ENCODE peak calls at places on chromosomes 1 and 21, in nine cellular contexts. M, F, S, C, D, T, H, L and A are unnamed samples.

GRCh38 chr1:27394925-27395324 is 2.5 kb downstream of the GPR3 start:
- DNase-seq in M (no peak), F (no peak), S (no peak), C (no peak), D (no peak), T (no peak), H (no peak), L (no peak), A (no peak)

GRCh38 chr1:152112101-152112884 is 3.0 kb downstream of the TCHH start:
- DNase-seq in M (peak; percentile 26), F (peak; percentile 5), S (no peak), C (no peak), D (no peak), T (no peak), H (no peak), L (peak; percentile 21), A (no peak)

GRCh38 chr1:97603776-97604175 is 317.1 kb downstream of the DPYD start:
- DNase-seq in M (no peak), F (no peak), S (no peak), C (no peak), D (no peak), T (no peak), H (no peak), L (no peak), A (no peak)

GRCh38 chr1:183197762-183198161 is 11.7 kb downstream of the LAMC2 start:
- DNase-seq in M (no peak), F (no peak), S (no peak), C (no peak), D (no peak), T (no peak), H (no peak), L (no peak), A (no peak)

GRCh38 chr1:17919525-17920439 is 164.6 kb downstream of the ACTL8 start:
- DNase-seq in M (peak; percentile 40), F (peak; percentile 84), S (no peak), C (peak; percentile 19), D (no peak), T (no peak), H (peak; percentile 23), L (peak; percentile 32), A (peak; percentile 71)

GRCh38 chr1:1173793-1174415 is at the start of gene TTLL10:
- DNase-seq in M (peak; percentile 62), F (peak; percentile 69), S (peak; percentile 12), C (no peak), D (peak; percentile 40), T (no peak), H (no peak), L (peak; percentile 35), A (no peak)

GRCh38 chr1:241702436-241702835 is 50.4 kb downstream of the WDR64 start:
- DNase-seq in M (no peak), F (no peak), S (no peak), C (no peak), D (no peak), T (no peak), H (no peak), L (no peak), A (peak; percentile 41)

GRCh38 chr1:39995973-39996393 is 41.0 kb downstream of the MFSD2A start:
- DNase-seq in M (no peak), F (no peak), S (no peak), C (no peak), D (peak; percentile 13), T (no peak), H (peak; percentile 89), L (no peak), A (no peak)

GRCh38 chr21:26834181-26834945 is 10.8 kb downstream of the ADAMTS1 start:
- DNase-seq in M (no peak), F (no peak), S (no peak), C (no peak), D (no peak), T (no peak), H (no peak), L (no peak), A (no peak)

GRCh38 chr1:204464174-204464573 is 30.4 kb downstream of the PIK3C2B start:
- DNase-seq in M (no peak), F (no peak), S (no peak), C (no peak), D (no peak), T (no peak), H (no peak), L (no peak), A (no peak)

GRCh38 chr1:4513326-4514114 is 140.9 kb upstream of the AJAP1 start:
- DNase-seq in M (no peak), F (no peak), S (no peak), C (no peak), D (no peak), T (no peak), H (no peak), L (no peak), A (no peak)

GRCh38 chr1:4516596-4516995 is 137.8 kb upstream of the AJAP1 start:
- DNase-seq in M (no peak), F (no peak), S (no peak), C (no peak), D (no peak), T (no peak), H (no peak), L (no peak), A (no peak)

GRCh38 chr1:4517559-4517958 is 136.8 kb upstream of the AJAP1 start:
- DNase-seq in M (no peak), F (no peak), S (no peak), C (no peak), D (no peak), T (no peak), H (no peak), L (no peak), A (no peak)

GRCh38 chr1:4518621-4519020 is 135.8 kb upstream of the AJAP1 start:
- DNase-seq in M (no peak), F (no peak), S (no peak), C (no peak), D (no peak), T (no peak), H (no peak), L (no peak), A (no peak)

DNA sequence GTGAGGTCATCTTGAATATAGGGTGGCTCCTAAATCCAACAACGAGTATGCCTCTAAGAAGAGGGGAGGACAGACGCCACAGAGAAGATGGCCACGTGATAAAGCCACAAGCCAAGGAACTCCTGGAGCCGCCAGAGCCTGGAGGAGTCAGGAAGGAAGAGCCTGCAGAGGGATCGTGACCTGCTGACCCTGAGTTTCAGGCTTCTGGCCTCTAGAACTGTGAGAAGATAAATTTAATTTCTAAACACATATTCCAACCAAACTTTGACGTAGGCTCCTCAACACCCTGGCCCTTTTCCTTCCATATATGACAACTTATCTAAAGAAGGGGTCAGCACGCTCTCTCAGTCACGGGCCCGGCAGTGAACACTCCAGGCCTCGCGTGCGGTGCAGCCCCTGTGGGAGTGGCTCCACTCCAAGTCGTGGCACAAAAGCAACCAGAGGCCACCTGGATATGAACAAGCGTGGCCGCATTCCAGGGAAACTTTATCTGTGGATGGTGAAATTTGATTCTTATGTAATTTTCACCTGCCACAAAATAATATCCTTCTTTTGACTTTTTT is 138.6 kb upstream of the AJAP1 start:
- DNase-seq in M (no peak), F (no peak), S (no peak), C (no peak), D (no peak), T (no peak), H (no peak), L (no peak), A (no peak)
- H3K9me3 ChIP-seq in M (no peaks in the 10 kb centered on the region), F (no peaks in the 10 kb centered on the region), S (no peaks in the 10 kb centered on the region), C (no peaks in the 10 kb centered on the region), D (no peaks in the 10 kb centered on the region), T (no peaks in the 10 kb centered on the region), H (no peaks in the 10 kb centered on the region), L (no peaks in the 10 kb centered on the region), A (no peaks in the 10 kb centered on the region)

GRCh38 chr1:7962636-7963377 is 1.3 kb downstream of the PARK7 start:
- DNase-seq in M (no peak), F (no peak), S (no peak), C (no peak), D (no peak), T (no peak), H (no peak), L (no peak), A (no peak)
- H3K4me3 ChIP-seq in M (no peak overlapping the region), F (peak overlapping the region; percentile 87), S (peak overlapping the region; percentile 87), C (peak overlapping the region; percentile 79), D (peak overlapping the region; percentile 84), T (peak overlapping the region; percentile 87), H (peak overlapping the region; percentile 84), L (peak overlapping the region; percentile 89), A (no peak overlapping the region)

DNA sequence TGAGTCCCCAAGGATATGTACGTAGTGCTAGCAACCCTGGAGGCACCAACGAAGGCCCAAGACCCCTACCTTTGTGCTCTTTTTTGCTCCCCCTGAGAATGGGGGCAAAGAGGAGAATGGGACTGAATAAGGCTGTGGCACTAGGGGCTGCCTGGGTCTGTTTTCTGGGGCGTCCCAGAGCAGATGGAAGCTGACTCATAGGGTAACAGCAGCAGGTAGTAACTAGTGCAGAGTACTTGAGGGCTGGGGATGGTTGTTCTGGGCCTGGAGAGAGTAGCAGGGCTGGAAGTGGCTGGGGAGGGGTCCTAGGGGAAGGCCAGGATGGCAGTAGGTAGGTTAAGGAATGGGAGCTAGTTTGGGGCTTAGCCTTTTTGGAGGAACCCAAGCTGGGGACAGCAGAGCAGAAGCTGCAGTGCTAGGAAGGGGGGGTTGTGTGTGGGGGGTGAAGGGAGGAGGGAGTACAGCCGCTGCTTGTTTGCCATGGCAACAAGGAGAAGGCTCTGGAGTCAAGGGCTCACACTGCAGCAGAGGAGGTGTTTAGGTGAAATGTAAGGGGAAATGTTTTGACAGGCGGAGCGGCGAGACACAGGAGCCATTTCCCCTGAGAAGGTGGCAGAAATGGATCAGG is 1.8 kb downstream of the NCDN start:
- DNase-seq in M (no peak), F (no peak), S (no peak), C (no peak), D (no peak), T (no peak), H (no peak), L (no peak), A (no peak)
- H3K4me1 ChIP-seq in M (peaks cover 25% of the 10 kb centered on the region), F (peaks cover 24% of the 10 kb centered on the region), S (peaks cover 39% of the 10 kb centered on the region), C (peaks cover 8% of the 10 kb centered on the region), D (peaks cover 31% of the 10 kb centered on the region), T (peaks cover 26% of the 10 kb centered on the region), H (peaks cover 25% of the 10 kb centered on the region), L (no peaks in the 10 kb centered on the region), A (peaks cover 47% of the 10 kb centered on the region)

DNA sequence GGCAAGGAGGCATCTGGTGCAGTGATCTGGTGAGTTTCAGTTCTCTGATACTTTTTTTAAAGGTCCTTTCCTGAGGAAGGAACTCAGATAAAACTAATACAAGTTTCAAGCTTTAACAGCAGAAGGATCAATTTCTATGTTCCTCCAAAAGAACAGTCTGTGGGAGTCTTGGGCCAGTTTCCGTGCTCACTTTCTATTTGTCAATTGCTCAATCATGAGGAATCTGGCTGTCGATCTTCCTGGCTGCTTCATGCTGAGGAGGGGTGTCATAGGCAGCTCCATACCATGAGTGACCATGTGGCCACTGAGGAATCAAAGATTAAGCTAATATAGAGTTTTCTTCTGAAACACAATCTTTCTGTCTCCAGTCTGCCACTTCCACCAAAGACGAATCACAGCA is 11.4 kb upstream of the TMEM125 start:
- DNase-seq in M (no peak), F (no peak), S (no peak), C (no peak), D (no peak), T (no peak), H (no peak), L (no peak), A (no peak)
- H3K9me3 ChIP-seq in M (peaks cover 3% of the 10 kb centered on the region), F (peaks cover 13% of the 10 kb centered on the region), S (no peaks in the 10 kb centered on the region), C (no peaks in the 10 kb centered on the region), D (no peaks in the 10 kb centered on the region), T (peaks cover 4% of the 10 kb centered on the region), H (peaks cover 11% of the 10 kb centered on the region), L (no peaks in the 10 kb centered on the region), A (no peaks in the 10 kb centered on the region)

DNA sequence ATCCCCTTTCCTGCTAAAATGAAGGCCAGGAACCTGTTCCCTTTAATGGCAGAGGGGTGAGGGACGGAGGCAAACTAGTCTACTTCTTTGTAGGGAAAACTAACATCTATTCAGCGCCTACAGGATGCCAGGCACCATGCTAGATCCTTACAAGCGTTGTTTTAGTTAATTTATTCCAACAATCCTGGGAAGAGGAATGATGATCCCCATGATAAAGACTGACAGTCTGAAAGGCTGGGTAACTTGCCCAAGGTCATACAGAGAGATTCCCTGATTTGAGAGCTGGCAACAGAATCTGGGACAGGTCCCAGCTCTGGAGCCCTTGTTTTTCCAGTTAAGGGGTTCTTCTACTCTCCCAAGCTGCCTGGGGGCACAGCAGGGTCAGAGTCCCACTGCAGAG is 662 bp upstream of the E2F2 start:
- DNase-seq in M (no peak), F (no peak), S (no peak), C (no peak), D (no peak), T (no peak), H (no peak), L (no peak), A (no peak)
- H3K4me3 ChIP-seq in M (no peak overlapping the region), F (peak overlapping the region; percentile 39), S (peak overlapping the region; percentile 71), C (peak overlapping the region; percentile 84), D (peak overlapping the region; percentile 39), T (peak overlapping the region; percentile 77), H (peak overlapping the region; percentile 84), L (no peak overlapping the region), A (no peak overlapping the region)